ENCODE peak calls at places on chromosomes 11 and 22, in eight cellular contexts. M is GM12878, V is GM06990, H is heart left ventricle, Q is body of pancreas, P is cardiac muscle cell, Y is spleen, I is HFF-Myc. U is an unnamed sample.

GRCh38 chr22:48248901-48249455 is 1486.5 kb downstream of the TBC1D22A start:
- DNase-seq in P (no peak), Y (peak), V (no peak), H (no peak), I (no peak), Q (no peak), M (no peak), U (no peak)

GRCh38 chr11:128463386-128463829 is 124.0 kb downstream of the ETS1 start:
- DNase-seq in V (no peak), P (no peak), H (peak), M (no peak), Q (peak), Y (no peak), I (no peak), U (peak)

GRCh38 chr11:1983601-1983961 is 14.1 kb downstream of the H19 start:
- DNase-seq in Q (no peak), P (no peak), M (no peak), I (no peak), Y (peak), H (no peak), V (no peak), U (no peak)

GRCh38 chr11:65822760-65823528 is 10.8 kb upstream of the SNX32 start:
- DNase-seq in M (no peak), Y (no peak), H (no peak), I (no peak), V (no peak), P (no peak), Q (peak), U (no peak)

GRCh38 chr11:8056810-8057463 is 24.1 kb upstream of the TUB start:
- DNase-seq in H (no peak), Y (peak), I (no peak), P (no peak), M (no peak), V (no peak), Q (peak), U (peak)

GRCh38 chr22:41216984-41217383 is 11.9 kb downstream of the L3MBTL2 start:
- DNase-seq in Q (no peak), M (no peak), V (no peak), Y (no peak), H (no peak), I (no peak), P (no peak), U (no peak)

GRCh38 chr22:18148508-18148965 is 1.4 kb upstream of the USP18 start:
- DNase-seq in Y (no peak), P (no peak), H (no peak), I (no peak), V (no peak), M (no peak), Q (no peak), U (no peak)

GRCh38 chr11:68798221-68798813 is 43.4 kb downstream of the CPT1A start:
- DNase-seq in V (no peak), Y (peak), I (no peak), P (peak), Q (peak), H (no peak), M (no peak), U (no peak)

GRCh38 chr11:127789887-127790286 is 789.3 kb upstream of the KIRREL3 start:
- DNase-seq in Q (peak), V (no peak), M (no peak), I (no peak), P (peak), H (no peak), Y (no peak), U (no peak)

GRCh38 chr11:83054904-83055380 is 16.8 kb downstream of the RAB30 start:
- DNase-seq in Q (peak), I (no peak), H (no peak), Y (no peak), P (no peak), M (no peak), V (no peak), U (no peak)

GRCh38 chr22:31585161-31585859 is 76.7 kb downstream of the PISD start:
- DNase-seq in Q (peak), P (no peak), H (no peak), Y (no peak), V (no peak), M (no peak), I (no peak), U (no peak)

GRCh38 chr22:46518542-46519325 is 18.7 kb downstream of the CELSR1 start:
- DNase-seq in P (no peak), H (no peak), Y (no peak), Q (no peak), V (no peak), M (no peak), I (no peak), U (no peak)

GRCh38 chr11:96293583-96293982 is 49.4 kb downstream of the MAML2 start:
- DNase-seq in M (peak), H (no peak), V (peak), Y (no peak), I (no peak), P (no peak), Q (no peak), U (no peak)

GRCh38 chr11:96293109-96293508 is 49.9 kb downstream of the MAML2 start:
- DNase-seq in M (no peak), Y (no peak), I (no peak), P (no peak), H (no peak), Q (no peak), V (no peak), U (no peak)

GRCh38 chr11:96290631-96291030 is 52.4 kb downstream of the MAML2 start:
- DNase-seq in I (no peak), Y (no peak), Q (no peak), H (no peak), V (no peak), P (no peak), M (no peak), U (no peak)

GRCh38 chr11:96292291-96293010 is 50.5 kb downstream of the MAML2 start:
- DNase-seq in P (no peak), Q (no peak), Y (no peak), V (no peak), M (no peak), I (no peak), H (no peak), U (no peak)

DNA sequence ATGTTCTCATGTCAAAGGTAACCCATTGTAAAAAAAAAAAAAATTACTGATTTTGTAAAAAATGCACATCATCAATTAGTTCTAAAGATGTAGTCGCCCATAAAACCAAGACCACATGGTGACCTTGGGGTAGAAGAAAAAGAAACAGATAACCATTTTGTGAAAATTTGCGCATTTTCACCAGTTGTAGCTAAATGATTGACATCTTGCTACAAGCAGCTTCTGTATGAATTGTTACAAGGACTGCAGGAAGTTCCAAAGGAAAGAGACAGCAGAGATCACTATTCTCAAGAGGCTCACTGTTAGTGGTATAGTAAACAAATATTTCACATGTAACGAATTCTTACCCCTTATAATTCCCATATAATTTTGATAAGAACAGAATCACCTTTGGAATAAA is 48.7 kb downstream of the MAML2 start:
- DNase-seq in I (no peak), V (no peak), Q (no peak), M (no peak), P (no peak), H (no peak), Y (no peak), U (no peak)
- H3K4me3 ChIP-seq in I (no peak), V (no peak), Q (no peak), M (peak), P (no peak), H (peak), Y (no peak), U (no peak)

GRCh38 chr11:73107597-73107996 is 34.5 kb downstream of the FCHSD2 start:
- DNase-seq in Q (no peak), Y (no peak), V (no peak), H (no peak), I (no peak), M (no peak), P (no peak), U (no peak)

GRCh38 chr11:73114110-73114834 is 27.8 kb downstream of the FCHSD2 start:
- DNase-seq in V (no peak), Y (no peak), I (no peak), M (no peak), Q (no peak), H (no peak), P (no peak), U (no peak)

GRCh38 chr11:73114835-73115220 is 27.3 kb downstream of the FCHSD2 start:
- DNase-seq in V (no peak), I (no peak), P (no peak), Q (no peak), Y (no peak), M (no peak), H (no peak), U (no peak)

GRCh38 chr11:73113426-73113825 is 28.7 kb downstream of the FCHSD2 start:
- DNase-seq in V (no peak), Y (no peak), Q (no peak), H (no peak), I (no peak), P (no peak), M (no peak), U (no peak)
- TF ChIP-seq CTCF in V (no peak), Y (no peak), Q (no peak), H (no peak), I (no peak), P (no peak), M (no peak), U (no peak)

GRCh38 chr22:42930810-42931420 is 73.8 kb upstream of the ARFGAP3 start:
- DNase-seq in Y (peak), Q (peak), H (no peak), V (peak), P (no peak), I (no peak), M (no peak), U (no peak)
- H3K4me3 ChIP-seq in Y (no peak), Q (no peak), H (no peak), V (peak), P (no peak), I (no peak), M (peak), U (no peak)

GRCh38 chr11:10452211-10452767 is 2.8 kb upstream of the AMPD3 start:
- DNase-seq in Y (no peak), M (no peak), Q (no peak), I (no peak), V (no peak), H (no peak), P (no peak), U (no peak)

GRCh38 chr11:10453261-10453660 is 1.8 kb upstream of the AMPD3 start:
- DNase-seq in I (no peak), Y (no peak), M (no peak), H (no peak), V (no peak), P (no peak), Q (no peak), U (no peak)

GRCh38 chr11:10454506-10454901 is 560 bp upstream of the AMPD3 start:
- DNase-seq in Q (no peak), Y (no peak), H (no peak), I (no peak), P (no peak), V (no peak), M (no peak), U (no peak)

GRCh38 chr11:10451399-10452116 is 3.5 kb upstream of the AMPD3 start:
- DNase-seq in M (no peak), H (no peak), Q (no peak), P (peak), I (no peak), Y (peak), V (no peak), U (no peak)

DNA sequence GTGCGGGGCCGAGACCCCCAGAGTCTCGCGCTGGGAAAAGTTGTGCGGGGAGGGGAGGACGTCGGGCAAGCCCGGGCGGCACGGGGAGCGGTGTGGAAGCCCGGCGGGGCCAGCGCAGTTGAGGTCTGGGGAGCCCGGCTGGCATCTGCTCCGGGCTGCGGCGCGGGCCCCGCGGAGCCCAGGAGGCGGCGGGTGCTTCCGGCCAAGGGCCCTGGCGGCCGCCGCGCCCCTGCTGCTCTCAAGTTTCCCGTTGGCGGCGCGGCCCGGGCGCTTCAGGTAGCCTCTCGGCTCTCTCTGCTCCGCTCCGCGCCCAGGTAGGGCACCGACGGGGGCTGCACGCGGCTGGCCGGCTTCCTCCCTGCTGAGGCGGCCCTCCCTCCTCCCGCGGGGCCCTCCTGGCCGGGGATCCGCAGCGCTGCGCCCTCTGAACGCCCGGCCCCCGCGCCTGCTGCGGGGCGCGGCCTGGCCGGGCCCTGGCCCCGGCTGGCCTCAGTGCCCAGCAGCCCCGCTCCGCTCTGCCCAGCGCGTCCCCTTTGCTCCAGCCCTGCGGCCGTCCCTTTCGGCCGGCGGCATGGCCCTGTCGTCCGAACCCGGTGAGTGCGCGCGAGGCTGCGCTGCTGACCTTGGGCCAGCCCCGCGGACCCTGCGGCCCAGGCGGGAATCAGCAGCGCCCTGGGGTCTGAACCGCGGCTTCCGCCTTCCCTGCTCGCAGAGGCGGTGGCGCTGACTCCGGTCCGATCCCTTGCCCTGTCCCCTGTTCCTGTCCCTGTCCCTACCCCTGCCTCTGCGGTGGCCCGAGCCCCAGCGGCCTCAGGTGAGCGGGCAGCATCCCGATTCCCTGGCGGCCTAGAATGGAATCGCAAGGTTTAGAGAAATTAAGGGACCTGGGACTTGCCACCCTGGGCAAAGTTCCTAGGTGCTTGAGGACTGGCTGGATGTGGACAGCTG is 4.3 kb upstream of the AMPD3 start:
- DNase-seq in Q (peak), H (no peak), I (no peak), P (peak), Y (peak), V (peak), M (no peak), U (no peak)
- TF ChIP-seq CTCF in Q (peak), H (peak), I (peak), P (peak), Y (peak), V (peak), M (peak), U (peak)

GRCh38 chr22:35708453-35708852 is 9.2 kb upstream of the APOL5 start:
- DNase-seq in H (no peak), Y (no peak), V (no peak), P (no peak), M (no peak), I (no peak), Q (no peak), U (no peak)

GRCh38 chr22:35708917-35709316 is 8.8 kb upstream of the APOL5 start:
- DNase-seq in Q (no peak), V (no peak), H (no peak), P (no peak), I (no peak), Y (no peak), M (no peak), U (no peak)

GRCh38 chr22:35703861-35704584 is 13.6 kb upstream of the APOL5 start:
- DNase-seq in I (no peak), P (no peak), Y (no peak), Q (no peak), V (no peak), H (no peak), M (no peak), U (no peak)

DNA sequence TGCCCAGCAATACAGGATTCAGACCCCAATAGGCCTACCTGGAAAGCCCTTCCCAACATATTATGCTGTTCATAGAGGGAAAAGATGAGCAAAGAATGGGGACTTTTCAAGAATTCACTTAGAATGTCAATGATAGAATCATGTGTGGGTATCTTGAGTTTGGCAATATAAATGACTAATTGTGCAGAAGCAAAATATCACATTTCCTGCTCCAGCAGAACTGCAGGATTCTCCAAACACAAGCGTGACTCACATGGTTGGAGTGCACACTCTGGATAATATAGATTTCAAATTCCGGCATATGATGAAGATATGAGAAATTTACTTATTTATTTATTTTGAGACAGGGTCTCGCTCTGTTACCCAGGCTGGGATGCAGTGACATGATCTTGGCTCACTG is 12.5 kb upstream of the APOL5 start:
- DNase-seq in Y (no peak), I (peak), H (no peak), Q (no peak), P (no peak), V (no peak), M (no peak), U (peak)
- H3K4me3 ChIP-seq in Y (no peak), I (no peak), H (no peak), Q (no peak), P (no peak), V (no peak), M (no peak), U (no peak)

GRCh38 chr22:30386960-30387848 is at the start of gene RNF215:
- DNase-seq in H (peak), P (peak), V (peak), Y (peak), Q (peak), M (no peak), I (no peak), U (no peak)

GRCh38 chr22:30392661-30393321 is 4.0 kb upstream of the SEC14L2 start:
- DNase-seq in P (no peak), M (no peak), Q (no peak), V (no peak), I (no peak), H (no peak), Y (no peak), U (no peak)

GRCh38 chr22:30393885-30394284 is 2.9 kb upstream of the SEC14L2 start:
- DNase-seq in Q (no peak), P (no peak), H (no peak), V (no peak), Y (no peak), I (no peak), M (no peak), U (no peak)

GRCh38 chr22:30393322-30393680 is 3.5 kb upstream of the SEC14L2 start:
- DNase-seq in H (no peak), M (no peak), I (no peak), Q (no peak), Y (no peak), V (no peak), P (no peak), U (no peak)

DNA sequence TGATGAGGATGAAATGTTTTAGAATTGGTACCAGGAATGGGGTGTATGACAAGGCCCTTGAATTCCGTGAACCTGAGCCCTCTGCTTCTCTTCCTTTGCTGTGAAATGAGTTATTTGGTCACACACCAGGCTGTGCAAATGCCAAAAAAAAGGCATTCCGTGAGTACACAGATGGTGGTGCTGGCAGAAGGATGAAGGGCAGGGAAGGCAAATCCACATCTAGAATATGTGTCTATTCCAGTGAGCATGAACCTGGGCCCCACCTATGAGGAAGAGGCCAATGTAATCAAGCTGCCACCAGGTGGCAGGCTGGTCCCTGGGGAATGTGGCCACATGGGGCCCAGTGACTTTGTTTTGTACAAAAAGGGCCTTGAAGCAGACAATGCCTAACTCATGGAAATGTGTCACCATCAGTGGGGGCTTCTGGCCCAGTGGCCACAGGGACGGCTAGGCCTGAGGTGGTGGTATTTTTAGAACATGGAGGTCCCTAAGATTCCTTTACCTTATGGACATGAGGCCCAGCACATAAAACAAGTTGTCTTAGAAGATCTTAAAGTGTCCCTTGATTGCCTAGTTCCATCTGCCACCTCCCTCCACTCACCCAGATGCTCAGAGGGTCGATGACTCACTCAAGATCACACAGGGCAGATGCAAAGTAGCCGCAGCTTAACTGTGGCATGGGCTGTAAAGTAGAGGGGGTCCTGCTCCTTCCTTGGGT is 3.9 kb upstream of the RNF215 start:
- DNase-seq in H (peak), P (peak), Y (peak), Q (peak), M (peak), I (peak), V (peak), U (no peak)
- TF ChIP-seq CTCF in H (peak), P (peak), Y (peak), Q (peak), M (peak), I (peak), V (peak), U (peak)

GRCh38 chr11:115657586-115657985 is 153.4 kb upstream of the CADM1 start:
- DNase-seq in P (no peak), Y (no peak), V (no peak), I (no peak), H (no peak), M (no peak), Q (no peak), U (no peak)

GRCh38 chr11:115663790-115664189 is 159.6 kb upstream of the CADM1 start:
- DNase-seq in P (no peak), V (no peak), H (no peak), I (no peak), Y (no peak), Q (no peak), M (no peak), U (no peak)

GRCh38 chr11:115656684-115657083 is 152.5 kb upstream of the CADM1 start:
- DNase-seq in I (no peak), H (no peak), V (no peak), P (no peak), Y (no peak), Q (no peak), M (no peak), U (no peak)

GRCh38 chr11:115659061-115659963 is 155.1 kb upstream of the CADM1 start:
- DNase-seq in M (no peak), Q (peak), P (peak), Y (no peak), I (no peak), H (peak), V (peak), U (no peak)

DNA sequence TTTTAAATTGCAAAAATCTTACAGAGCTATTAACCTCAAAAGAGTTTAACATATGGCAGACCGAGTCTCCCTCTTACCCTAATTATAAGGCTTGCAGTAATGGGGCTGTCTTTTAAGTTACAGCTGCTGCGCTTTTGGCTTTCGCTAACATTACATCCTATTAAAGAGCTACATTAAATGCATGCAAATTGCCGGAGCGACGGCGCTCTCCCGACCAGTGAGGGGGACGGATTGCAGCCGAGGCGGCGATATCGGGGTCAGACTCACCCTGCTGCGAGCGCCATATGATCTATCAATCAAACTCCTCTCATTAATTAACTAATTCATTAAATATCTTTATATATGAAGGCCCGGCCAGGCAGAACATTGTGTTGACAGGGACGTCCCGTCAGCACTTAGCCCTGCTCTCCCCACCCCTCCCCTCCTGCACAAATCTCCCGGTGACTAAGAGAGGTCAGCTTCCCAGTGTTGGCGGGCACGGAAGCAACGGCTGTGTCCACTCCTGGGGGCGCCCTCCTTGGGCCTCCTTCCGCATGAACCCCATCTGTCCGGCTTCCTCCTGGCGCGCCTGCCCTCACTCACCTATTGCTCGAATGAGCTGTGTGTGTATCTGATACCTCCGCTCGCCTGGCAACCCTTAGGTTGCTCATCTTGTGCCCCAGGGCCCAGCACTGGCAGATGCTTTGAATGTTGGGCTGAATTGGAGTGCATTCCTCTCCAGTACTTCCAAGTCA is 156.0 kb upstream of the CADM1 start:
- DNase-seq in M (no peak), P (peak), Q (no peak), H (no peak), Y (no peak), I (no peak), V (no peak), U (no peak)
- H3K4me3 ChIP-seq in M (no peak), P (peak), Q (no peak), H (peak), Y (no peak), I (no peak), V (no peak), U (peak)

U was measured in AG04449.